ENCODE peak calls at places on chromosome 5, in nine cellular contexts. J, R, A, V, D, K, B, Y and N are unnamed samples.

GRCh38 chr5:56388229-56389065 is 155.3 kb upstream of the ANKRD55 start:
- DNase-seq in J (no peak), R (no peak), A (no peak), V (no peak), D (no peak), K (no peak), B (no peak), Y (no peak), N (no peak)

GRCh38 chr5:73591698-73592501 is 26.4 kb downstream of the UTP15 start:
- DNase-seq in J (no peak), R (no peak), A (no peak), V (no peak), D (peak), K (no peak), B (no peak), Y (no peak), N (peak)

GRCh38 chr5:68272289-68272688 is 56.7 kb downstream of the PIK3R1 start:
- DNase-seq in J (no peak), R (no peak), A (no peak), V (no peak), D (no peak), K (no peak), B (peak), Y (peak), N (no peak)

GRCh38 chr5:140020601-140021177 is 22.4 kb downstream of the NRG2 start:
- DNase-seq in J (no peak), R (peak), A (peak), V (no peak), D (no peak), K (no peak), B (no peak), Y (no peak), N (no peak)

GRCh38 chr5:40660751-40661150 is 19.0 kb upstream of the PTGER4 start:
- DNase-seq in J (no peak), R (no peak), A (no peak), V (no peak), D (no peak), K (no peak), B (no peak), Y (no peak), N (no peak)

GRCh38 chr5:56409331-56410190 is 176.4 kb upstream of the ANKRD55 start:
- DNase-seq in J (no peak), R (no peak), A (no peak), V (no peak), D (no peak), K (no peak), B (peak), Y (no peak), N (peak)

GRCh38 chr5:179151521-179152118 is 91.4 kb downstream of the ZNF354C start:
- DNase-seq in J (peak), R (no peak), A (peak), V (no peak), D (no peak), K (no peak), B (no peak), Y (no peak), N (no peak)

GRCh38 chr5:157481255-157481654 is 21.2 kb downstream of the NIPAL4 start:
- DNase-seq in J (no peak), R (no peak), A (no peak), V (no peak), D (no peak), K (no peak), B (no peak), Y (peak), N (no peak)

GRCh38 chr5:96391921-96392320 is 41.1 kb downstream of the PCSK1 start:
- DNase-seq in J (no peak), R (no peak), A (no peak), V (no peak), D (no peak), K (no peak), B (no peak), Y (no peak), N (no peak)

DNA sequence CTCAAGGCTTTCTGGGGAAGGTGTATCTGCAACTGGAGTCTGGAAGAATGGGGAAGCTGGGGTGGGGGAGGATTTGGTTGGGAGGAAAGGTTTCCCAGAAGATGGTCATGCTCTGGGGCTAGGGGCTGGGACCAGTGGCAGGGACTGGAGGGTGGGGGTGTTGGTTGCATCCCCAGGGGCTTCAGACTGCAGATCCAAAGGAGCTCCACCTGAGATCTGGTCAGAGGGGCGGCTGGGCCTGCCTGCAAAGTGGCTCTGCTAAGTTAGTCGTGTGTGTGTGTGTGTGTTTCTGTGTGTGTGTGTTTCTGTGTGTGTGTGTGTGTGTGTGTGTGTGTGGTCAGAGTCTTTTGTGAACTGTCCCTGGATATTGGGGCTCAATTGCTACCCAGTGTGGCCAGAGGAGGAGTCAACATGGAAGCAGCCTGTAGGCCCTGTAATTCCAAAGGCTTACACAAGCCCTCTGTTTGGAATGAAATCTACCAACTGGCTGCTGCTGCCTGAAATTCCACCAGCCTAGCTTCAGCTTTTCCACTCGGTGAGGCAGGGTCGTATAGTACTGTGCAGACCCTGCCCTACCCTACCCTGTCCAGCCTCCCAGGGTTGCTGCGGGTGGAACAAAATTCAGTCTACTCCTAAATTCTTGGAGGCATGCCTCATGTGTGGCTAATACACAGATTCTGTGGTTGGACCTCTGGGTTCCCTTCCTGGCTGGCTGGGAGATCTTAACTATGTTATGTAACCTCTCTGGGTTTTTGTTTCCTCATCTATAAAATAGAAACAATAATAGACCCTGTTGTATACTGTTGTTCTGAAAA is 12.5 kb upstream of the SYNPO start:
- DNase-seq in J (peak), R (no peak), A (no peak), V (no peak), D (no peak), K (no peak), B (peak), Y (no peak), N (no peak)
- H3K4me3 ChIP-seq in J (peak), R (no peak), A (no peak), V (no peak), D (no peak), K (no peak), B (no peak), Y (no peak), N (no peak)

GRCh38 chr5:9295466-9295801 is 250.4 kb downstream of the SEMA5A start:
- DNase-seq in J (no peak), R (no peak), A (no peak), V (no peak), D (no peak), K (no peak), B (no peak), Y (no peak), N (no peak)
- H3K27ac ChIP-seq in J (no peak), R (no peak), A (no peak), V (no peak), D (no peak), K (no peak), B (no peak), Y (no peak), N (no peak)

DNA sequence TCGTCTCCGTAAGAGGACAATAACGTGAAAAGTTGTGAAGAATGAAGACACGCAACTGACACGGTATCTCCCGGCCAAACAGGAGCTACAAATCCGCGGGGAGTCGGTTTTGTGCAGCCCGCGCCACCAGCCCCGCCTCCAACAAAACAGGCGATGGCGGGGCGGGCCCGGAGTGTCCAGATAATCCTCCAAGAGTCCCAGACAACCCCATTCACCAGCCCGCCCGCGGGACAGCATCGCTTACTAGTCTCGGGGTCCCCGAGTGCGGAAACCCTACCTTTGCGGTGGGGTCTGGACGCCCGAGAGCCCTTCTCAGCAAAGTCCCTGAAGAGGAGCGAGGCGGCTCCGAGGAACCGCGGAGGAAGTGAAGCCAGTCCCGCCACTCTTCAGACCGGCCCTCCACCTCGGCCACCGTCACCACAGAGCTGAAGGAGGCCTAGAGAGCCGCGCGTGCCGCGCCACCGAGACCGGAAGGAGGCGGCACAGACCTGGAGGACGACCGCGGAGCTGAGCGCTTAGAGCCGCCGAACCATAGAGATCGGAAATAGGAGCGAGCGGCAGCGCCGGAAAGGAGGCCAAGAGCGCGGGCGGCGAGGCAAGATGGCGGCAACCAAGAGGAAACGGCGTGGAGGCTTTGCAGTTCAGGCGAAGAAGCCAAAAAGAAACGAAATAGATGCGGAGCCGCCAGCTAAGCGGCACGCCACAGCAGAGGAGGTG is at the start of the genes BRIX1 and RAD1:
- DNase-seq in J (peak), R (peak), A (peak), V (peak), D (peak), K (peak), B (peak), Y (peak), N (peak)
- TF ChIP-seq CTCF in J (no peak), R (peak), A (no peak), V (no peak), D (no peak), K (peak), B (no peak), Y (no peak), N (peak)

DNA sequence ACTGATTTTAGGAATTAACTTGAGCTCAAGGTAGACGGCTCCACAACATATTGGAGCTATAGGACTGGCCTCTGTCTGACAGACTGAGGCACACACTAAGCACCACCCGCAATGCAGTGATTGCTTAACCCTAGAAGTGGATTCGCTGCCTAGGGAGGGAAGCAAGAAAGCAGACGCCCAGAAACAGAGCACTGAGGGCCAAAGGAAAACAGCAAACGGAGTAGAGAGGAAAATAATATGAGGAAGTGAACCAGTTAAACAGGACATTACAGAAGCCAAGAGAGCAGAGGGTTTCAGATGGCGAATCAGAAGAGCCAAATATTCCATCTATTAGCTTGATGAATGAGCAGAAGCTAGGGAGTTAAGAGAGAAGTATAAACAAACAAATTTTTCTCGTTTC is 139.2 kb upstream of the LHFPL2 start:
- DNase-seq in J (no peak), R (no peak), A (no peak), V (no peak), D (no peak), K (no peak), B (peak), Y (no peak), N (no peak)
- H3K4me3 ChIP-seq in J (no peak), R (no peak), A (no peak), V (no peak), D (no peak), K (no peak), B (no peak), Y (no peak), N (no peak)